ENCODE peak calls at places on chromosomes 6 and 20, in five cellular contexts. One of them, this sample, is unnamed.

GRCh38 chr6:108106261-108106660 is 31.7 kb upstream of the OSTM1 start:
- DNase-seq in HepG2: no peak
- DNase-seq in HCT116: no peak
- DNase-seq in NT2/D1: no peak
- DNase-seq in K562: peak
- DNase-seq in this sample: peak

GRCh38 chr20:32972181-32973076 is 31.8 kb downstream of the SUN5 start:
- DNase-seq in HepG2: no peak
- DNase-seq in HCT116: no peak
- DNase-seq in NT2/D1: no peak
- DNase-seq in K562: peak
- DNase-seq in this sample: no peak

GRCh38 chr20:9408422-9409300 is 105.7 kb upstream of the LAMP5 start:
- DNase-seq in HepG2: no peak
- DNase-seq in HCT116: no peak
- DNase-seq in NT2/D1: no peak
- DNase-seq in K562: no peak
- DNase-seq in this sample: no peak

GRCh38 chr6:30171677-30172471 is 8.5 kb downstream of the TRIM15 start:
- DNase-seq in HepG2: no peak
- DNase-seq in HCT116: no peak
- DNase-seq in NT2/D1: no peak
- DNase-seq in K562: peak
- DNase-seq in this sample: peak

GRCh38 chr20:14336667-14337066 is 745 bp downstream of the FLRT3 start:
- DNase-seq in HepG2: peak
- DNase-seq in HCT116: no peak
- DNase-seq in NT2/D1: no peak
- DNase-seq in K562: no peak
- DNase-seq in this sample: no peak

GRCh38 chr20:38146628-38147027 is 18.4 kb downstream of the TGM2 start:
- DNase-seq in HepG2: no peak
- DNase-seq in HCT116: no peak
- DNase-seq in NT2/D1: no peak
- DNase-seq in K562: no peak
- DNase-seq in this sample: no peak

GRCh38 chr6:81623106-81623834 is 129.2 kb downstream of the TENT5A start:
- DNase-seq in HepG2: no peak
- DNase-seq in HCT116: no peak
- DNase-seq in NT2/D1: no peak
- DNase-seq in K562: no peak
- DNase-seq in this sample: no peak

GRCh38 chr6:167056370-167056769 is 57.2 kb downstream of the CEP43 start:
- DNase-seq in HepG2: no peak
- DNase-seq in HCT116: no peak
- DNase-seq in NT2/D1: no peak
- DNase-seq in K562: no peak
- DNase-seq in this sample: no peak

GRCh38 chr6:126880926-126881325 is 237.5 kb upstream of the RSPO3 start:
- DNase-seq in HepG2: no peak
- DNase-seq in HCT116: no peak
- DNase-seq in NT2/D1: no peak
- DNase-seq in K562: no peak
- DNase-seq in this sample: no peak

GRCh38 chr6:168525114-168525513 is 84.1 kb downstream of the SMOC2 start:
- DNase-seq in HepG2: no peak
- DNase-seq in HCT116: no peak
- DNase-seq in NT2/D1: no peak
- DNase-seq in K562: no peak
- DNase-seq in this sample: no peak

GRCh38 chr6:19472168-19472567 is 365.0 kb upstream of the ID4 start:
- DNase-seq in HepG2: no peak
- DNase-seq in HCT116: peak
- DNase-seq in NT2/D1: no peak
- DNase-seq in K562: no peak
- DNase-seq in this sample: no peak

GRCh38 chr6:39669117-39669690 is 56.0 kb downstream of the KIF6 start:
- DNase-seq in HepG2: peak
- DNase-seq in HCT116: no peak
- DNase-seq in NT2/D1: no peak
- DNase-seq in K562: no peak
- DNase-seq in this sample: no peak

GRCh38 chr6:107116328-107116892 is 1.1 kb upstream of the BEND3 start:
- DNase-seq in HepG2: no peak
- DNase-seq in HCT116: no peak
- DNase-seq in NT2/D1: peak
- DNase-seq in K562: peak
- DNase-seq in this sample: peak

GRCh38 chr20:48523191-48523757 is 304.5 kb downstream of the PREX1 start:
- DNase-seq in HepG2: peak
- DNase-seq in HCT116: peak
- DNase-seq in NT2/D1: peak
- DNase-seq in K562: peak
- DNase-seq in this sample: no peak

GRCh38 chr20:35174458-35175216 is 2.8 kb downstream of the PROCR start:
- DNase-seq in HepG2: peak
- DNase-seq in HCT116: no peak
- DNase-seq in NT2/D1: no peak
- DNase-seq in K562: peak
- DNase-seq in this sample: peak

GRCh38 chr6:122008105-122009100 is 391.0 kb upstream of the HSF2 start:
- DNase-seq in HepG2: no peak
- DNase-seq in HCT116: no peak
- DNase-seq in NT2/D1: no peak
- DNase-seq in K562: no peak
- DNase-seq in this sample: no peak

GRCh38 chr6:111741177-111741952 is 131.9 kb downstream of the FYN start:
- DNase-seq in HepG2: no peak
- DNase-seq in HCT116: no peak
- DNase-seq in NT2/D1: no peak
- DNase-seq in K562: no peak
- DNase-seq in this sample: no peak

GRCh38 chr6:53593001-53593488 is 48.1 kb upstream of the GCLC start:
- DNase-seq in HepG2: no peak
- DNase-seq in HCT116: no peak
- DNase-seq in NT2/D1: no peak
- DNase-seq in K562: peak
- DNase-seq in this sample: no peak

GRCh38 chr6:70764706-70765105 is 97.0 kb downstream of the SMAP1 start:
- DNase-seq in HepG2: no peak
- DNase-seq in HCT116: no peak
- DNase-seq in NT2/D1: no peak
- DNase-seq in K562: no peak
- DNase-seq in this sample: no peak

GRCh38 chr6:22657341-22657985 is 88.1 kb downstream of the HDGFL1 start:
- DNase-seq in HepG2: peak
- DNase-seq in HCT116: no peak
- DNase-seq in NT2/D1: no peak
- DNase-seq in K562: no peak
- DNase-seq in this sample: no peak

GRCh38 chr6:70669133-70669532 is 1.4 kb downstream of the SMAP1 start:
- DNase-seq in HepG2: peak
- DNase-seq in HCT116: no peak
- DNase-seq in NT2/D1: no peak
- DNase-seq in K562: no peak
- DNase-seq in this sample: no peak

GRCh38 chr6:43951063-43951755 is 176.0 kb downstream of the MRPL14 start:
- DNase-seq in HepG2: peak
- DNase-seq in HCT116: peak
- DNase-seq in NT2/D1: no peak
- DNase-seq in K562: peak
- DNase-seq in this sample: peak

GRCh38 chr6:114024746-114025145 is 53.8 kb upstream of the HDAC2 start:
- DNase-seq in HepG2: no peak
- DNase-seq in HCT116: no peak
- DNase-seq in NT2/D1: no peak
- DNase-seq in K562: no peak
- DNase-seq in this sample: no peak

GRCh38 chr6:112691289-112691688 is 344.2 kb downstream of the RFPL4B start:
- DNase-seq in HepG2: no peak
- DNase-seq in HCT116: peak
- DNase-seq in NT2/D1: no peak
- DNase-seq in K562: peak
- DNase-seq in this sample: no peak

GRCh38 chr6:157536218-157536534 is 155.2 kb downstream of the ZDHHC14 start:
- DNase-seq in HepG2: no peak
- DNase-seq in HCT116: no peak
- DNase-seq in NT2/D1: no peak
- DNase-seq in K562: no peak
- DNase-seq in this sample: no peak

GRCh38 chr20:10562929-10563328 is 110.9 kb downstream of the JAG1 start:
- DNase-seq in HepG2: no peak
- DNase-seq in HCT116: no peak
- DNase-seq in NT2/D1: no peak
- DNase-seq in K562: no peak
- DNase-seq in this sample: no peak

GRCh38 chr6:170129691-170130171 is 161.1 kb downstream of the DLL1 start:
- DNase-seq in HepG2: no peak
- DNase-seq in HCT116: no peak
- DNase-seq in NT2/D1: no peak
- DNase-seq in K562: no peak
- DNase-seq in this sample: no peak

GRCh38 chr6:105304366-105304765 is 98.5 kb downstream of the PREP start:
- DNase-seq in HepG2: no peak
- DNase-seq in HCT116: no peak
- DNase-seq in NT2/D1: no peak
- DNase-seq in K562: no peak
- DNase-seq in this sample: no peak

GRCh38 chr20:17334866-17335412 is 108.1 kb downstream of the PCSK2 start:
- DNase-seq in HepG2: no peak
- DNase-seq in HCT116: no peak
- DNase-seq in NT2/D1: no peak
- DNase-seq in K562: no peak
- DNase-seq in this sample: no peak

DNA sequence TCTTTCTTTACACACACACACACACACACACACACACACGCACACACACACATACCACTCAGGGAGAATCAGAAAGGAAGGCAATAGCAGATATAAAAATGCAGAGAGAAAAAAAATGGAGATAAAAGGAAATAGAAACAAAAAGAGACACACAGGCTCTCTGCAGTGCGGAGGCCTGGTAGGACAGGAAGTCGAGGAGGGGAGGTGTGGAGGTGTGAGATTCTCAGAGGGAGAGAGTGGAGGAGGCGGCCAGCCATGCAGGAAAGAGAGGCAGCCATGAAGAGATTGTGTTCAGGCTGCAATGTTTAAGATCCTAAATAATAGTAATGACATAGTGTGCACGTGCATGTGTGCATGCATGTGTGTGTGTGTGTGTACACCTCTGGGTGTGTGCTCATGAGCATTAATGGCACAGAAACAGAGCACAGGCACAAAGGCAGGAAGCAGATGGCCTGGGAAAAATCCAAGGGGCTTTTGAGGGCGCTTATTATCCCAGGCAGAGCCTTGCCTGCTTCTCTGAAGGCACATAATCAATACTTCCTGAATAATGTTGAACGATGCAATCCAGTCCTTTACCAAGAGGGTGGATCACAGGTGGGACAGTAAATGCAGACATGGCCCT is 202.1 kb upstream of the LRFN2 start:
- DNase-seq in HepG2: no peak
- DNase-seq in HCT116: no peak
- DNase-seq in NT2/D1: no peak
- DNase-seq in K562: no peak
- DNase-seq in this sample: no peak
- TF ChIP-seq ZNF274 in HepG2: no peak
- TF ChIP-seq ZNF274 in HCT116: no peak
- TF ChIP-seq ZNF274 in NT2/D1: no peak
- TF ChIP-seq ZNF274 in K562: no peak
- TF ChIP-seq ZNF274 in this sample: no peak

DNA sequence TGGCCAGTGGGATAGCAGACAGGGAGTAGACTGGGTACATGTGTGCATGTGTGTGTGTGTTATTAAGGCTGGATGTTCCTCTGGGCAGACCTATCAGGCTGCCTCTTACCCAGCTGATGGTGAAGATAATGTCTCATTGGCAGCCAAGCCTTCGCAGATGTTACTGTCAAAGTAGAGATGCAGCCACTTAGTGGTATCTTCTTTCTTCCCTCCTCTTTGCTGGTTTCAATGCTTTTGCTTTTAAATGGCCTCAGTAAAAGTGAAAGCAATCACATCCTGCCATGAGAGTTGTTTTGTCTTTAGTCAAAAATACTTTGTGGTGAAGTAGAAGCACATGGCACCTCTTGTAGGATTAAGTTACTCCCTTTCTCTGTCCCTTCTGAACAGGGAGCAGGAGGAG is 57.5 kb downstream of the SNRNP48 start:
- DNase-seq in HepG2: no peak
- DNase-seq in HCT116: no peak
- DNase-seq in NT2/D1: no peak
- DNase-seq in K562: no peak
- DNase-seq in this sample: no peak
- TF ChIP-seq ZNF274 in HepG2: no peak
- TF ChIP-seq ZNF274 in HCT116: no peak
- TF ChIP-seq ZNF274 in NT2/D1: no peak
- TF ChIP-seq ZNF274 in K562: no peak
- TF ChIP-seq ZNF274 in this sample: no peak

GRCh38 chr20:57320358-57320757 is 9.2 kb upstream of the SPO11 start:
- DNase-seq in HepG2: no peak
- DNase-seq in HCT116: no peak
- DNase-seq in NT2/D1: no peak
- DNase-seq in K562: no peak
- DNase-seq in this sample: no peak

GRCh38 chr20:57325632-57326356 is 3.8 kb upstream of the SPO11 start:
- DNase-seq in HepG2: no peak
- DNase-seq in HCT116: no peak
- DNase-seq in NT2/D1: no peak
- DNase-seq in K562: no peak
- DNase-seq in this sample: no peak

GRCh38 chr20:57321142-57321541 is 8.5 kb upstream of the SPO11 start:
- DNase-seq in HepG2: no peak
- DNase-seq in HCT116: no peak
- DNase-seq in NT2/D1: no peak
- DNase-seq in K562: no peak
- DNase-seq in this sample: no peak

GRCh38 chr20:57322476-57322875 is 7.1 kb upstream of the SPO11 start:
- DNase-seq in HepG2: no peak
- DNase-seq in HCT116: no peak
- DNase-seq in NT2/D1: no peak
- DNase-seq in K562: no peak
- DNase-seq in this sample: no peak

GRCh38 chr20:57323034-57323433 is 6.6 kb upstream of the SPO11 start:
- DNase-seq in HepG2: no peak
- DNase-seq in HCT116: no peak
- DNase-seq in NT2/D1: peak
- DNase-seq in K562: no peak
- DNase-seq in this sample: peak
- TF ChIP-seq ZNF274 in HepG2: no peak
- TF ChIP-seq ZNF274 in HCT116: no peak
- TF ChIP-seq ZNF274 in NT2/D1: no peak
- TF ChIP-seq ZNF274 in K562: no peak
- TF ChIP-seq ZNF274 in this sample: no peak

DNA sequence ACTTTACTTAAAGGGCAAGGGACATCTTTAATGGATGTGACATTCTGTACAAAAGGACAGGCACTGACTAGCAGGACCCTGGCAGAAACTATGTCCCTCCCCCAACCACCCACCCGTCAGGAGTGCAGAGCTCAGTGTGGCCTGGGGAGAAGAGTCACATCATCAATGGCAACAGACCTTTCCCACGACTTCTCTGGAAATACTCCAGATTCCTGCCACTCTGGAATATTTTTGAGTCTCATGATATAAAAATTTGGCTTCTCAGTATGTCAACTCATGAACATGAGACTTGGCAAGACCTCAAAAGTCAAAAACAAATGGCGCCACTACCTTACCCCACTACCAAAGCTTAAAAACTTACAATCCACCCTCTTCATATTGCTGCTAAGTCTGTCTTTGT is 118.3 kb downstream of the SLC23A2 start:
- DNase-seq in HepG2: no peak
- DNase-seq in HCT116: no peak
- DNase-seq in NT2/D1: no peak
- DNase-seq in K562: no peak
- DNase-seq in this sample: no peak
- TF ChIP-seq ZNF274 in HepG2: no peak
- TF ChIP-seq ZNF274 in HCT116: no peak
- TF ChIP-seq ZNF274 in NT2/D1: no peak
- TF ChIP-seq ZNF274 in K562: no peak
- TF ChIP-seq ZNF274 in this sample: no peak

This sample was measured in H1.